ENCODE peak calls at places on chromosomes 12 and 14, in seven cellular contexts. W is astrocyte, F is kidney, P is GM23338, X is fibroblast of lung, H is endothelial cell of umbilical vein, K is aorta. B is an unnamed sample.

GRCh38 chr12:109710747-109711595 is 2.7 kb upstream of the FAM222A start:
- DNase-seq in W (no peak), F (no peak), P (no peak), X (peak; percentile 39), H (no peak), K (no peak), B (no peak)

GRCh38 chr12:20409639-20410038 is 41.3 kb downstream of the PDE3A start:
- DNase-seq in W (no peak), F (no peak), P (no peak), X (no peak), H (no peak), K (no peak), B (no peak)

GRCh38 chr14:54798465-54799124 is 104.0 kb downstream of the GCH1 start:
- DNase-seq in W (no peak), F (no peak), P (no peak), X (no peak), H (no peak), K (no peak), B (no peak)

GRCh38 chr12:88600272-88600671 is 20.0 kb upstream of the KITLG start:
- DNase-seq in W (peak; percentile 89), F (no peak), P (no peak), X (peak; percentile 90), H (no peak), K (no peak), B (no peak)

GRCh38 chr12:5580911-5581488 is 149.1 kb downstream of the NTF3 start:
- DNase-seq in W (no peak), F (no peak), P (no peak), X (no peak), H (no peak), K (no peak), B (no peak)

GRCh38 chr14:100140452-100141132 is 18.9 kb downstream of the DEGS2 start:
- DNase-seq in W (peak; percentile 12), F (no peak), P (peak; percentile 90), X (no peak), H (peak; percentile 81), K (no peak), B (no peak)

GRCh38 chr14:92589213-92589852 is 75.8 kb downstream of the RIN3 start:
- DNase-seq in W (no peak), F (no peak), P (peak; percentile 42), X (peak; percentile 64), H (no peak), K (no peak), B (no peak)

GRCh38 chr12:132084681-132085635 is 59.2 kb downstream of the DDX51 start:
- DNase-seq in W (peak; percentile 28), F (peak; percentile 90), P (peak; percentile 84), X (peak; percentile 47), H (peak; percentile 68), K (peak; percentile 94), B (peak; percentile 52)

GRCh38 chr12:90964616-90965015 is 9.6 kb upstream of the CCER1 start:
- DNase-seq in W (no peak), F (no peak), P (no peak), X (no peak), H (no peak), K (no peak), B (no peak)

GRCh38 chr14:68135566-68135965 is 316.0 kb downstream of the RAD51B start:
- DNase-seq in W (peak; percentile 83), F (no peak), P (no peak), X (no peak), H (no peak), K (no peak), B (no peak)

GRCh38 chr12:51907864-51908425 is 641 bp downstream of the ACVRL1 start:
- DNase-seq in W (no peak), F (peak; percentile 39), P (no peak), X (no peak), H (peak; percentile 55), K (peak; percentile 39), B (no peak)
- H3K4me3 ChIP-seq in W (peak overlapping the region; percentile 64), F (peak overlapping the region; percentile 77), P (peak overlapping the region; percentile 77), X (peak overlapping the region; percentile 65), H (peak overlapping the region; percentile 86), K (no peak overlapping the region), B (no peak overlapping the region)

GRCh38 chr12:45246202-45246601 is 30.3 kb downstream of the ANO6 start:
- DNase-seq in W (no peak), F (no peak), P (no peak), X (peak; percentile 81), H (no peak), K (no peak), B (no peak)
- H3K4me1 ChIP-seq in W (peaks cover 2% of the 10 kb centered on the region), F (no peaks in the 10 kb centered on the region), P (peaks cover 31% of the 10 kb centered on the region), X (peaks cover 9% of the 10 kb centered on the region), H (peaks cover 3% of the 10 kb centered on the region), K (peaks cover 5% of the 10 kb centered on the region), B (no peaks in the 10 kb centered on the region)

GRCh38 chr12:71688961-71689570 is 3.2 kb downstream of the TMEM19 start:
- DNase-seq in W (no peak), F (no peak), P (no peak), X (peak; percentile 22), H (no peak), K (no peak), B (no peak)
- H3K4me3 ChIP-seq in W (no peak overlapping the region), F (peak overlapping the region; percentile 18), P (no peak overlapping the region), X (no peak overlapping the region), H (no peak overlapping the region), K (no peak overlapping the region), B (no peak overlapping the region)

GRCh38 chr14:74573421-74574091 is 38.5 kb downstream of the LTBP2 start:
- DNase-seq in W (peak; percentile 79), F (no peak), P (peak; percentile 75), X (no peak), H (peak; percentile 20), K (peak; percentile 24), B (no peak)

GRCh38 chr14:74574092-74574438 is 38.0 kb downstream of the LTBP2 start:
- DNase-seq in W (peak; percentile 81), F (no peak), P (no peak), X (no peak), H (no peak), K (no peak), B (no peak)

GRCh38 chr14:74571441-74571841 is 40.6 kb downstream of the LTBP2 start:
- DNase-seq in W (peak; percentile 64), F (no peak), P (no peak), X (peak; percentile 64), H (no peak), K (peak; percentile 84), B (no peak)

GRCh38 chr14:74571901-74572828 is 39.9 kb downstream of the LTBP2 start:
- DNase-seq in W (peak; percentile 100), F (no peak), P (no peak), X (peak; percentile 98), H (peak; percentile 88), K (peak; percentile 74), B (no peak)

GRCh38 chr14:74572829-74573360 is 39.1 kb downstream of the LTBP2 start:
- DNase-seq in W (peak; percentile 68), F (no peak), P (no peak), X (peak; percentile 52), H (peak; percentile 43), K (peak; percentile 47), B (no peak)
- H3K4me1 ChIP-seq in W (peaks cover 58% of the 10 kb centered on the region), F (peaks cover 28% of the 10 kb centered on the region), P (no peaks in the 10 kb centered on the region), X (peaks cover 68% of the 10 kb centered on the region), H (peaks cover 59% of the 10 kb centered on the region), K (peaks cover 9% of the 10 kb centered on the region), B (peaks cover 34% of the 10 kb centered on the region)

GRCh38 chr12:34346372-34347034 is 324.2 kb downstream of the ALG10 start:
- DNase-seq in W (no peak), F (no peak), P (no peak), X (no peak), H (no peak), K (no peak), B (no peak)
- H3K4me3 ChIP-seq in W (no peak overlapping the region), F (no peak overlapping the region), P (no peak overlapping the region), X (no peak overlapping the region), H (no peak overlapping the region), K (no peak overlapping the region), B (no peak overlapping the region)

DNA sequence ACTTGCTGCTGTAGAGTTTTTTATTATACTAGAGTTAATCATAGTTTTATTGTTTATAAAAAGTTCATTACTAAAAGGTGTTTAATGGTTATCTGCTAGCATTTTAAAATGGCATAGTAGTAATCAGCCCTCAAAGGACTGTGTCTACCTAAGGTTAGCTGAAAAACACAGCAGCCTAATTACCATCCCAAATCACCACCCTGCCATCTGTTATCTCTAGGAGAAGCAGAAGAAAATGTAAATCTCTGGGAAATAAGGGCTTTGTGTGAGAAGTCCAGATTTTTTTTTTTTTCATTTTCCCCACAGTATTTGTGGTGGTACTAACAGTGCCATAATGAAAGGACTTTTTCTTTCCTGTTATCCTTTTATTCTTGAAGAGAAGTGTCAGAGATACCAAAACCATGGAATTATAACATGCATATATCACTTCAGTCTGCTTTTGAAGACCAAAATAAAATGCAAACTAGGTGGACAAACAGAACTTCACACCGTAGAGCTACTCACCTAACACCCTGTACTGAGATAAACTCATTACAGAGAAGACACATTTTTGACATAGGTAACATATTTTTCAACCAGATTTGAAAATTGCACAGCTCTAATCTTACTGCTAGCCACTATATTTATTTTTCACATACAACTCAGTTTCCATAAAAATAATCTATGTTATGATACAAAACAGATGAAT is 876.2 kb downstream of the C12orf50 start:
- DNase-seq in W (no peak), F (no peak), P (no peak), X (no peak), H (no peak), K (no peak), B (no peak)
- H3K4me1 ChIP-seq in W (no peaks in the 10 kb centered on the region), F (no peaks in the 10 kb centered on the region), P (no peaks in the 10 kb centered on the region), X (no peaks in the 10 kb centered on the region), H (no peaks in the 10 kb centered on the region), K (peaks cover 2% of the 10 kb centered on the region), B (no peaks in the 10 kb centered on the region)